ENCODE peak calls at places on chromosomes 11 and 22, in ten cellular contexts. One of them, this sample, is unnamed.

GRCh38 chr11:125287467-125288232 is 123.1 kb downstream of the PKNOX2 start:
- DNase-seq in esophagus muscularis mucosa: no peak
- DNase-seq in AG04450: no peak
- DNase-seq in cardiac muscle cell: peak; percentile 66
- DNase-seq in body of pancreas: no peak
- DNase-seq in pancreas: no peak
- DNase-seq in A549: no peak
- DNase-seq in heart right ventricle: no peak
- DNase-seq in lower leg skin: no peak
- DNase-seq in aorta: no peak
- DNase-seq in this sample: no peak

GRCh38 chr11:69073445-69073844 is 24.7 kb downstream of the TPCN2 start:
- DNase-seq in A549: no peak
- DNase-seq in body of pancreas: no peak
- DNase-seq in AG04450: no peak
- DNase-seq in esophagus muscularis mucosa: no peak
- DNase-seq in lower leg skin: no peak
- DNase-seq in aorta: no peak
- DNase-seq in pancreas: no peak
- DNase-seq in heart right ventricle: no peak
- DNase-seq in cardiac muscle cell: no peak
- DNase-seq in this sample: no peak

GRCh38 chr11:15839061-15839460 is 517.3 kb downstream of the SOX6 start:
- DNase-seq in aorta: no peak
- DNase-seq in AG04450: no peak
- DNase-seq in cardiac muscle cell: no peak
- DNase-seq in esophagus muscularis mucosa: peak; percentile 80
- DNase-seq in pancreas: no peak
- DNase-seq in lower leg skin: no peak
- DNase-seq in A549: no peak
- DNase-seq in heart right ventricle: no peak
- DNase-seq in body of pancreas: no peak
- DNase-seq in this sample: no peak

GRCh38 chr11:250740-251299 is 14.0 kb downstream of the PSMD13 start:
- DNase-seq in AG04450: no peak
- DNase-seq in aorta: peak; percentile 77
- DNase-seq in body of pancreas: peak; percentile 53
- DNase-seq in lower leg skin: peak; percentile 53
- DNase-seq in A549: peak; percentile 30
- DNase-seq in cardiac muscle cell: peak; percentile 68
- DNase-seq in pancreas: peak; percentile 49
- DNase-seq in esophagus muscularis mucosa: no peak
- DNase-seq in heart right ventricle: peak; percentile 44
- DNase-seq in this sample: peak; percentile 67

GRCh38 chr11:119764108-119764874 is 35.3 kb upstream of the NECTIN1 start:
- DNase-seq in heart right ventricle: peak; percentile 48
- DNase-seq in A549: no peak
- DNase-seq in pancreas: peak; percentile 78
- DNase-seq in AG04450: no peak
- DNase-seq in body of pancreas: peak; percentile 83
- DNase-seq in aorta: peak; percentile 74
- DNase-seq in lower leg skin: no peak
- DNase-seq in cardiac muscle cell: peak; percentile 42
- DNase-seq in esophagus muscularis mucosa: no peak
- DNase-seq in this sample: no peak

GRCh38 chr11:114416441-114416928 is 16.0 kb downstream of the RBM7 start:
- DNase-seq in lower leg skin: no peak
- DNase-seq in aorta: no peak
- DNase-seq in A549: no peak
- DNase-seq in AG04450: no peak
- DNase-seq in heart right ventricle: no peak
- DNase-seq in cardiac muscle cell: peak; percentile 83
- DNase-seq in pancreas: no peak
- DNase-seq in body of pancreas: no peak
- DNase-seq in esophagus muscularis mucosa: no peak
- DNase-seq in this sample: no peak

GRCh38 chr11:127627629-127628462 is 627.3 kb upstream of the KIRREL3 start:
- DNase-seq in A549: no peak
- DNase-seq in lower leg skin: no peak
- DNase-seq in cardiac muscle cell: no peak
- DNase-seq in heart right ventricle: no peak
- DNase-seq in body of pancreas: peak; percentile 74
- DNase-seq in esophagus muscularis mucosa: no peak
- DNase-seq in pancreas: peak; percentile 61
- DNase-seq in AG04450: no peak
- DNase-seq in aorta: no peak
- DNase-seq in this sample: no peak

GRCh38 chr11:4704054-4704789 is at the start of gene MMP26:
- DNase-seq in lower leg skin: no peak
- DNase-seq in pancreas: no peak
- DNase-seq in cardiac muscle cell: no peak
- DNase-seq in body of pancreas: peak; percentile 21
- DNase-seq in esophagus muscularis mucosa: no peak
- DNase-seq in AG04450: no peak
- DNase-seq in A549: no peak
- DNase-seq in heart right ventricle: no peak
- DNase-seq in aorta: no peak
- DNase-seq in this sample: no peak

GRCh38 chr11:60165946-60166345 is 16.9 kb downstream of the MS4A6A start:
- DNase-seq in cardiac muscle cell: no peak
- DNase-seq in lower leg skin: no peak
- DNase-seq in aorta: no peak
- DNase-seq in heart right ventricle: no peak
- DNase-seq in A549: no peak
- DNase-seq in AG04450: no peak
- DNase-seq in body of pancreas: no peak
- DNase-seq in esophagus muscularis mucosa: no peak
- DNase-seq in pancreas: no peak
- DNase-seq in this sample: no peak

GRCh38 chr11:110092577-110093406 is at the start of gene ZC3H12C:
- DNase-seq in aorta: peak; percentile 85
- DNase-seq in body of pancreas: peak; percentile 92
- DNase-seq in cardiac muscle cell: peak; percentile 93
- DNase-seq in A549: peak; percentile 47
- DNase-seq in heart right ventricle: peak; percentile 85
- DNase-seq in lower leg skin: peak; percentile 72
- DNase-seq in esophagus muscularis mucosa: peak; percentile 96
- DNase-seq in AG04450: peak; percentile 72
- DNase-seq in pancreas: peak; percentile 92
- DNase-seq in this sample: no peak

GRCh38 chr11:28834877-28835276 is 726.7 kb downstream of the METTL15 start:
- DNase-seq in AG04450: peak; percentile 79
- DNase-seq in esophagus muscularis mucosa: no peak
- DNase-seq in pancreas: no peak
- DNase-seq in A549: no peak
- DNase-seq in body of pancreas: no peak
- DNase-seq in lower leg skin: no peak
- DNase-seq in aorta: no peak
- DNase-seq in heart right ventricle: no peak
- DNase-seq in cardiac muscle cell: peak; percentile 55
- DNase-seq in this sample: no peak

GRCh38 chr22:30919973-30920372 is 48.6 kb downstream of the MORC2 start:
- DNase-seq in aorta: no peak
- DNase-seq in esophagus muscularis mucosa: peak; percentile 75
- DNase-seq in cardiac muscle cell: no peak
- DNase-seq in AG04450: no peak
- DNase-seq in A549: no peak
- DNase-seq in body of pancreas: no peak
- DNase-seq in pancreas: no peak
- DNase-seq in heart right ventricle: no peak
- DNase-seq in lower leg skin: no peak
- DNase-seq in this sample: no peak

GRCh38 chr22:30920407-30920806 is 48.2 kb downstream of the MORC2 start:
- DNase-seq in lower leg skin: peak; percentile 47
- DNase-seq in A549: peak; percentile 67
- DNase-seq in esophagus muscularis mucosa: peak; percentile 95
- DNase-seq in heart right ventricle: peak; percentile 84
- DNase-seq in AG04450: peak; percentile 26
- DNase-seq in pancreas: peak; percentile 76
- DNase-seq in body of pancreas: peak; percentile 70
- DNase-seq in cardiac muscle cell: peak; percentile 79
- DNase-seq in aorta: peak; percentile 84
- DNase-seq in this sample: peak; percentile 74

GRCh38 chr22:30923168-30923900 is 45.2 kb downstream of the MORC2 start:
- DNase-seq in aorta: no peak
- DNase-seq in heart right ventricle: no peak
- DNase-seq in body of pancreas: no peak
- DNase-seq in pancreas: no peak
- DNase-seq in A549: no peak
- DNase-seq in lower leg skin: no peak
- DNase-seq in esophagus muscularis mucosa: no peak
- DNase-seq in AG04450: no peak
- DNase-seq in cardiac muscle cell: no peak
- DNase-seq in this sample: no peak

GRCh38 chr22:30921108-30921507 is 47.5 kb downstream of the MORC2 start:
- DNase-seq in esophagus muscularis mucosa: peak; percentile 39
- DNase-seq in pancreas: no peak
- DNase-seq in heart right ventricle: no peak
- DNase-seq in cardiac muscle cell: no peak
- DNase-seq in AG04450: no peak
- DNase-seq in aorta: no peak
- DNase-seq in body of pancreas: no peak
- DNase-seq in A549: no peak
- DNase-seq in lower leg skin: no peak
- DNase-seq in this sample: no peak

GRCh38 chr22:30922151-30922611 is 46.4 kb downstream of the MORC2 start:
- DNase-seq in esophagus muscularis mucosa: peak; percentile 89
- DNase-seq in lower leg skin: no peak
- DNase-seq in heart right ventricle: peak; percentile 81
- DNase-seq in A549: no peak
- DNase-seq in pancreas: peak; percentile 76
- DNase-seq in aorta: peak; percentile 86
- DNase-seq in AG04450: no peak
- DNase-seq in cardiac muscle cell: peak; percentile 76
- DNase-seq in body of pancreas: peak; percentile 64
- DNase-seq in this sample: peak; percentile 58
- H3K4me3 ChIP-seq in esophagus muscularis mucosa: peak overlapping the region; percentile 48
- H3K4me3 ChIP-seq in lower leg skin: no peak overlapping the region
- H3K4me3 ChIP-seq in heart right ventricle: peak overlapping the region; percentile 13
- H3K4me3 ChIP-seq in A549: no peak overlapping the region
- H3K4me3 ChIP-seq in pancreas: peak overlapping the region; percentile 5
- H3K4me3 ChIP-seq in aorta: no peak overlapping the region
- H3K4me3 ChIP-seq in AG04450: peak overlapping the region; percentile 48
- H3K4me3 ChIP-seq in cardiac muscle cell: no peak overlapping the region
- H3K4me3 ChIP-seq in body of pancreas: no peak overlapping the region
- H3K4me3 ChIP-seq in this sample: peak overlapping the region; percentile 45

GRCh38 chr22:47997052-47997568 is 1234.7 kb downstream of the TBC1D22A start:
- DNase-seq in body of pancreas: no peak
- DNase-seq in cardiac muscle cell: no peak
- DNase-seq in esophagus muscularis mucosa: no peak
- DNase-seq in heart right ventricle: no peak
- DNase-seq in pancreas: no peak
- DNase-seq in lower leg skin: no peak
- DNase-seq in aorta: no peak
- DNase-seq in AG04450: no peak
- DNase-seq in A549: no peak
- DNase-seq in this sample: no peak

GRCh38 chr22:47994045-47994444 is 1231.6 kb downstream of the TBC1D22A start:
- DNase-seq in cardiac muscle cell: no peak
- DNase-seq in aorta: no peak
- DNase-seq in pancreas: no peak
- DNase-seq in AG04450: no peak
- DNase-seq in body of pancreas: no peak
- DNase-seq in A549: no peak
- DNase-seq in esophagus muscularis mucosa: no peak
- DNase-seq in heart right ventricle: no peak
- DNase-seq in lower leg skin: no peak
- DNase-seq in this sample: no peak

GRCh38 chr22:47994899-47995573 is 1232.6 kb downstream of the TBC1D22A start:
- DNase-seq in aorta: no peak
- DNase-seq in pancreas: no peak
- DNase-seq in AG04450: no peak
- DNase-seq in heart right ventricle: no peak
- DNase-seq in cardiac muscle cell: no peak
- DNase-seq in A549: no peak
- DNase-seq in esophagus muscularis mucosa: no peak
- DNase-seq in lower leg skin: no peak
- DNase-seq in body of pancreas: no peak
- DNase-seq in this sample: no peak

GRCh38 chr22:47996446-47996857 is 1234.0 kb downstream of the TBC1D22A start:
- DNase-seq in A549: no peak
- DNase-seq in cardiac muscle cell: no peak
- DNase-seq in lower leg skin: no peak
- DNase-seq in body of pancreas: no peak
- DNase-seq in heart right ventricle: no peak
- DNase-seq in esophagus muscularis mucosa: no peak
- DNase-seq in aorta: no peak
- DNase-seq in pancreas: no peak
- DNase-seq in AG04450: no peak
- DNase-seq in this sample: no peak

DNA sequence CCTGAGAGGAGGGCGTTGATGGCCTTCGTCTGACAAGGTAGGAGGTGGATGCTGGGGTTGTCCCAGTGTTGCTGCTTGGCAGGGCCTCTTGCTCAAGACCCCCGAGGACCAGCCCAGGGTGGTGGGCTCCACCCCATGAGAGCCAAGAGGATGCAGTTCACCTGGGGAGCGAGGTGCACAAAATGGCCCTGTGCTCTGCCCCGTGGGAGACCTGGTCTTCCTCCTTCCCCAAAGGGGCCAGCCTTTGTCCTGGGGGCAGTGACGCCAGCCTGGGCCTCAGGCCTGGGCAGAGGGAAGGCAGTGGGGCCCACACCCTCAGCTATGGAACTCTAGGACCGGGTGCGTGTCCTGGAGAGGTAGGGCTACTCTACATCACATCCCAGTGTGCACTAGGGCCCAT is 1233.3 kb downstream of the TBC1D22A start:
- DNase-seq in cardiac muscle cell: no peak
- DNase-seq in body of pancreas: no peak
- DNase-seq in pancreas: no peak
- DNase-seq in lower leg skin: no peak
- DNase-seq in AG04450: no peak
- DNase-seq in aorta: no peak
- DNase-seq in A549: no peak
- DNase-seq in heart right ventricle: no peak
- DNase-seq in esophagus muscularis mucosa: no peak
- DNase-seq in this sample: no peak
- H3K4me3 ChIP-seq in cardiac muscle cell: no peak overlapping the region
- H3K4me3 ChIP-seq in body of pancreas: no peak overlapping the region
- H3K4me3 ChIP-seq in pancreas: no peak overlapping the region
- H3K4me3 ChIP-seq in lower leg skin: no peak overlapping the region
- H3K4me3 ChIP-seq in AG04450: no peak overlapping the region
- H3K4me3 ChIP-seq in aorta: no peak overlapping the region
- H3K4me3 ChIP-seq in A549: no peak overlapping the region
- H3K4me3 ChIP-seq in heart right ventricle: no peak overlapping the region
- H3K4me3 ChIP-seq in esophagus muscularis mucosa: no peak overlapping the region
- H3K4me3 ChIP-seq in this sample: no peak overlapping the region

GRCh38 chr11:12109591-12110196 is 696 bp upstream of the MICAL2 start:
- DNase-seq in A549: no peak
- DNase-seq in lower leg skin: no peak
- DNase-seq in esophagus muscularis mucosa: no peak
- DNase-seq in AG04450: no peak
- DNase-seq in pancreas: no peak
- DNase-seq in body of pancreas: no peak
- DNase-seq in heart right ventricle: no peak
- DNase-seq in aorta: peak; percentile 30
- DNase-seq in cardiac muscle cell: no peak
- DNase-seq in this sample: no peak
- H3K4me3 ChIP-seq in A549: peak overlapping the region; percentile 83
- H3K4me3 ChIP-seq in lower leg skin: no peak overlapping the region
- H3K4me3 ChIP-seq in esophagus muscularis mucosa: peak overlapping the region; percentile 84
- H3K4me3 ChIP-seq in AG04450: peak overlapping the region; percentile 68
- H3K4me3 ChIP-seq in pancreas: peak overlapping the region; percentile 81
- H3K4me3 ChIP-seq in body of pancreas: no peak overlapping the region
- H3K4me3 ChIP-seq in heart right ventricle: peak overlapping the region; percentile 72
- H3K4me3 ChIP-seq in aorta: peak overlapping the region; percentile 6
- H3K4me3 ChIP-seq in cardiac muscle cell: peak overlapping the region; percentile 86
- H3K4me3 ChIP-seq in this sample: peak overlapping the region; percentile 43

GRCh38 chr11:7031346-7031957 is 11.2 kb downstream of the NLRP14 start:
- DNase-seq in AG04450: no peak
- DNase-seq in A549: no peak
- DNase-seq in esophagus muscularis mucosa: no peak
- DNase-seq in heart right ventricle: no peak
- DNase-seq in aorta: no peak
- DNase-seq in body of pancreas: no peak
- DNase-seq in pancreas: no peak
- DNase-seq in lower leg skin: no peak
- DNase-seq in cardiac muscle cell: no peak
- DNase-seq in this sample: no peak
- H3K4me3 ChIP-seq in AG04450: no peak overlapping the region
- H3K4me3 ChIP-seq in A549: no peak overlapping the region
- H3K4me3 ChIP-seq in esophagus muscularis mucosa: no peak overlapping the region
- H3K4me3 ChIP-seq in heart right ventricle: no peak overlapping the region
- H3K4me3 ChIP-seq in aorta: no peak overlapping the region
- H3K4me3 ChIP-seq in body of pancreas: no peak overlapping the region
- H3K4me3 ChIP-seq in pancreas: no peak overlapping the region
- H3K4me3 ChIP-seq in lower leg skin: peak overlapping the region; percentile 3
- H3K4me3 ChIP-seq in cardiac muscle cell: no peak overlapping the region
- H3K4me3 ChIP-seq in this sample: no peak overlapping the region